ENCODE peak calls at places on chromosome 20, in seven cellular contexts. E is posterior cingulate gyrus; V is T-cell; D is activated gamma-delta T cell treated with Interleukin-2 at 50 U/mL for 16 hours; J is stimulated activated CD8-positive, alpha-beta memory T cell treated with anti-CD3 and anti-CD28 coated beads, Interleukin-12 subunit alpha, Interleukin-12 subunit beta, amount 100 ng/mL, for 4 hours; Y is NCI-H2171 treated with DMSO at 0.1 percent for 48 hours; G is amniotic stem cell. U is an unnamed sample.

GRCh38 chr20:23646106-23646958 is 8.6 kb upstream of the CST3 start:
- DNase-seq in E (no peak), V (no peak), D (no peak), J (no peak), Y (no peak), G (no peak), U (no peak)

GRCh38 chr20:479487-479886 is 17.2 kb upstream of the TBC1D20 start:
- DNase-seq in E (no peak), V (no peak), D (no peak), J (no peak), Y (no peak), G (no peak), U (no peak)

GRCh38 chr20:20731945-20732296 is 19.5 kb upstream of the RALGAPA2 start:
- DNase-seq in E (no peak), V (no peak), D (no peak), J (no peak), Y (no peak), G (no peak), U (no peak)

GRCh38 chr20:56581701-56582100 is 47.4 kb upstream of the TFAP2C start:
- DNase-seq in E (no peak), V (no peak), D (no peak), J (no peak), Y (no peak), G (no peak), U (no peak)

GRCh38 chr20:2301164-2301622 is 5.4 kb downstream of the TGM3 start:
- DNase-seq in E (no peak), V (no peak), D (no peak), J (no peak), Y (no peak), G (no peak), U (no peak)

GRCh38 chr20:47740225-47741184 is 44.8 kb downstream of the SULF2 start:
- DNase-seq in E (no peak), V (no peak), D (no peak), J (no peak), Y (no peak), G (no peak), U (no peak)

GRCh38 chr20:3235661-3236324 is 3.2 kb downstream of the SLC4A11 start:
- DNase-seq in E (no peak), V (no peak), D (no peak), J (no peak), Y (no peak), G (no peak), U (no peak)

GRCh38 chr20:63808964-63809674 is 21.9 kb downstream of the ZBTB46 start:
- DNase-seq in E (no peak), V (no peak), D (no peak), J (no peak), Y (no peak), G (no peak), U (no peak)

GRCh38 chr20:35254448-35254999 is 23.4 kb downstream of the MMP24OS start:
- DNase-seq in E (no peak), V (no peak), D (no peak), J (no peak), Y (no peak), G (no peak), U (no peak)

GRCh38 chr20:63354636-63355385 is 6.3 kb downstream of the CHRNA4 start:
- DNase-seq in E (no peak), V (no peak), D (no peak), J (no peak), Y (no peak), G (no peak), U (no peak)

GRCh38 chr20:57482148-57482547 is 42.8 kb downstream of the CTCFL start:
- DNase-seq in E (no peak), V (no peak), D (no peak), J (no peak), Y (no peak), G (no peak), U (no peak)

GRCh38 chr20:25551413-25552210 is 33.7 kb downstream of the NINL start:
- DNase-seq in E (no peak), V (no peak), D (no peak), J (no peak), Y (no peak), G (no peak), U (no peak)

GRCh38 chr20:25553819-25554296 is 31.5 kb downstream of the NINL start:
- DNase-seq in E (no peak), V (no peak), D (no peak), J (no peak), Y (peak; percentile 53), G (no peak), U (no peak)

GRCh38 chr20:32969356-32970114 is 34.7 kb downstream of the SUN5 start:
- DNase-seq in E (no peak), V (no peak), D (no peak), J (no peak), Y (no peak), G (no peak), U (no peak)

GRCh38 chr20:31515775-31516107 is 1.5 kb downstream of the HM13 start:
- DNase-seq in E (no peak), V (no peak), D (no peak), J (no peak), Y (no peak), G (no peak), U (no peak)

GRCh38 chr20:39706089-39706721 is 744.1 kb downstream of the DHX35 start:
- DNase-seq in E (no peak), V (no peak), D (no peak), J (no peak), Y (peak; percentile 90), G (no peak), U (no peak)

GRCh38 chr20:21615617-21616080 is 89.8 kb upstream of the PAX1 start:
- DNase-seq in E (peak; percentile 86), V (no peak), D (no peak), J (no peak), Y (peak; percentile 77), G (peak; percentile 1), U (peak; percentile 29)

GRCh38 chr20:44460795-44461141 is 14.9 kb upstream of the TTPAL start:
- DNase-seq in E (no peak), V (no peak), D (no peak), J (no peak), Y (peak; percentile 15), G (peak; percentile 18), U (no peak)

GRCh38 chr20:61932711-61933480 is 132.8 kb downstream of the TAF4 start:
- DNase-seq in E (no peak), V (peak; percentile 23), D (peak; percentile 1), J (no peak), Y (no peak), G (no peak), U (no peak)

GRCh38 chr20:62066339-62066982 is 780 bp upstream of the TAF4 start:
- DNase-seq in E (peak; percentile 31), V (no peak), D (peak; percentile 34), J (no peak), Y (peak; percentile 85), G (peak; percentile 5), U (peak; percentile 37)

GRCh38 chr20:59047938-59048680 is 5.5 kb upstream of the PRELID3B start:
- DNase-seq in E (no peak), V (no peak), D (no peak), J (no peak), Y (no peak), G (no peak), U (no peak)

GRCh38 chr20:62542862-62543261 is 67.1 kb upstream of the GATA5 start:
- DNase-seq in E (no peak), V (no peak), D (no peak), J (no peak), Y (no peak), G (no peak), U (no peak)

GRCh38 chr20:45948742-45949541 is 14.5 kb downstream of the PCIF1 start:
- DNase-seq in E (no peak), V (no peak), D (no peak), J (no peak), Y (no peak), G (no peak), U (no peak)

GRCh38 chr20:25584905-25585704 is at the start of gene NINL:
- DNase-seq in E (peak; percentile 30), V (peak; percentile 39), D (peak; percentile 19), J (peak; percentile 30), Y (peak; percentile 68), G (no peak), U (peak; percentile 20)

GRCh38 chr20:51763965-51764602 is 4.1 kb downstream of the ATP9A start:
- DNase-seq in E (no peak), V (no peak), D (no peak), J (no peak), Y (no peak), G (no peak), U (no peak)

GRCh38 chr20:23165964-23166363 is 79.8 kb upstream of the CD93 start:
- DNase-seq in E (no peak), V (no peak), D (no peak), J (no peak), Y (no peak), G (no peak), U (no peak)

GRCh38 chr20:60137657-60138245 is 179.5 kb downstream of the CDH26 start:
- DNase-seq in E (no peak), V (no peak), D (peak; percentile 13), J (no peak), Y (peak; percentile 41), G (no peak), U (no peak)

GRCh38 chr20:9672976-9673375 is 158.6 kb downstream of the LAMP5 start:
- DNase-seq in E (no peak), V (no peak), D (no peak), J (no peak), Y (no peak), G (no peak), U (no peak)

GRCh38 chr20:14009206-14009605 is 13.9 kb downstream of the MACROD2 start:
- DNase-seq in E (no peak), V (no peak), D (no peak), J (no peak), Y (no peak), G (no peak), U (no peak)

GRCh38 chr20:16694176-16694575 is 35.6 kb upstream of the SNRPB2 start:
- DNase-seq in E (no peak), V (no peak), D (no peak), J (no peak), Y (no peak), G (no peak), U (no peak)

GRCh38 chr20:17987988-17988387 is 19.2 kb downstream of the MGME1 start:
- DNase-seq in E (no peak), V (no peak), D (no peak), J (no peak), Y (no peak), G (no peak), U (no peak)

GRCh38 chr20:3820901-3821727 is 767 bp downstream of the AP5S1 start:
- DNase-seq in E (no peak), V (no peak), D (no peak), J (no peak), Y (no peak), G (no peak), U (no peak)

GRCh38 chr20:32464401-32465091 is 106.4 kb downstream of the ASXL1 start:
- DNase-seq in E (no peak), V (no peak), D (no peak), J (no peak), Y (no peak), G (no peak), U (no peak)